ENCODE peak calls at places on chromosome 16, in seven cellular contexts. One of them, this sample, is unnamed.
A peak's percentile ranks its signal among the peaks of the same experiment; 100 is the strongest.

GRCh38 chr16:75043175-75043937 is 44.5 kb downstream of the ZNRF1 start:
- DNase-seq in pancreas: no peak
- DNase-seq in NCI-H2107: no peak
- DNase-seq in activated T-cell treated with anti-CD3 and anti-CD28 coated beads, Interleukin-2, amount 50 U/mL, for 48 hours: no peak
- DNase-seq in activated naive CD4-positive, alpha-beta T cell: no peak
- DNase-seq in kidney tubule cell: no peak
- DNase-seq in NCI-H526 treated with DMSO at 0.1 percent for 48 hours: no peak
- DNase-seq in this sample: peak; percentile 53

GRCh38 chr16:71846443-71846842 is 667 bp downstream of the ATXN1L start:
- DNase-seq in pancreas: no peak
- DNase-seq in NCI-H2107: no peak
- DNase-seq in activated T-cell treated with anti-CD3 and anti-CD28 coated beads, Interleukin-2, amount 50 U/mL, for 48 hours: peak; percentile 34
- DNase-seq in activated naive CD4-positive, alpha-beta T cell: no peak
- DNase-seq in kidney tubule cell: no peak
- DNase-seq in NCI-H526 treated with DMSO at 0.1 percent for 48 hours: no peak
- DNase-seq in this sample: no peak

GRCh38 chr16:2364638-2365210 is 24.2 kb upstream of the ABCA3 start:
- DNase-seq in pancreas: no peak
- DNase-seq in NCI-H2107: no peak
- DNase-seq in activated T-cell treated with anti-CD3 and anti-CD28 coated beads, Interleukin-2, amount 50 U/mL, for 48 hours: no peak
- DNase-seq in activated naive CD4-positive, alpha-beta T cell: no peak
- DNase-seq in kidney tubule cell: no peak
- DNase-seq in NCI-H526 treated with DMSO at 0.1 percent for 48 hours: no peak
- DNase-seq in this sample: no peak

GRCh38 chr16:3157229-3158013 is 22.6 kb downstream of the ZNF213 start:
- DNase-seq in pancreas: peak; percentile 71
- DNase-seq in NCI-H2107: peak; percentile 19
- DNase-seq in activated T-cell treated with anti-CD3 and anti-CD28 coated beads, Interleukin-2, amount 50 U/mL, for 48 hours: peak; percentile 88
- DNase-seq in activated naive CD4-positive, alpha-beta T cell: peak; percentile 15
- DNase-seq in kidney tubule cell: peak; percentile 98
- DNase-seq in NCI-H526 treated with DMSO at 0.1 percent for 48 hours: peak; percentile 45
- DNase-seq in this sample: no peak

GRCh38 chr16:23635958-23636357 is 5.2 kb downstream of the PALB2 start:
- DNase-seq in pancreas: no peak
- DNase-seq in NCI-H2107: no peak
- DNase-seq in activated T-cell treated with anti-CD3 and anti-CD28 coated beads, Interleukin-2, amount 50 U/mL, for 48 hours: no peak
- DNase-seq in activated naive CD4-positive, alpha-beta T cell: no peak
- DNase-seq in kidney tubule cell: no peak
- DNase-seq in NCI-H526 treated with DMSO at 0.1 percent for 48 hours: no peak
- DNase-seq in this sample: no peak

GRCh38 chr16:65375651-65376050 is 253.8 kb upstream of the CDH11 start:
- DNase-seq in pancreas: no peak
- DNase-seq in NCI-H2107: no peak
- DNase-seq in activated T-cell treated with anti-CD3 and anti-CD28 coated beads, Interleukin-2, amount 50 U/mL, for 48 hours: no peak
- DNase-seq in activated naive CD4-positive, alpha-beta T cell: no peak
- DNase-seq in kidney tubule cell: no peak
- DNase-seq in NCI-H526 treated with DMSO at 0.1 percent for 48 hours: no peak
- DNase-seq in this sample: no peak

GRCh38 chr16:16045311-16045710 is 95.9 kb downstream of the ABCC1 start:
- DNase-seq in pancreas: no peak
- DNase-seq in NCI-H2107: no peak
- DNase-seq in activated T-cell treated with anti-CD3 and anti-CD28 coated beads, Interleukin-2, amount 50 U/mL, for 48 hours: no peak
- DNase-seq in activated naive CD4-positive, alpha-beta T cell: no peak
- DNase-seq in kidney tubule cell: peak; percentile 88
- DNase-seq in NCI-H526 treated with DMSO at 0.1 percent for 48 hours: no peak
- DNase-seq in this sample: no peak

GRCh38 chr16:67173808-67174705 is 3.7 kb downstream of the NOL3 start:
- DNase-seq in pancreas: peak; percentile 91
- DNase-seq in NCI-H2107: peak; percentile 77
- DNase-seq in activated T-cell treated with anti-CD3 and anti-CD28 coated beads, Interleukin-2, amount 50 U/mL, for 48 hours: peak; percentile 74
- DNase-seq in activated naive CD4-positive, alpha-beta T cell: peak; percentile 45
- DNase-seq in kidney tubule cell: peak; percentile 94
- DNase-seq in NCI-H526 treated with DMSO at 0.1 percent for 48 hours: peak; percentile 56
- DNase-seq in this sample: peak; percentile 91

GRCh38 chr16:31467151-31467550 is 4.8 kb upstream of the TGFB1I1 start:
- DNase-seq in pancreas: no peak
- DNase-seq in NCI-H2107: no peak
- DNase-seq in activated T-cell treated with anti-CD3 and anti-CD28 coated beads, Interleukin-2, amount 50 U/mL, for 48 hours: no peak
- DNase-seq in activated naive CD4-positive, alpha-beta T cell: no peak
- DNase-seq in kidney tubule cell: no peak
- DNase-seq in NCI-H526 treated with DMSO at 0.1 percent for 48 hours: no peak
- DNase-seq in this sample: no peak

GRCh38 chr16:12535535-12536411 is 267.9 kb downstream of the CPPED1 start:
- DNase-seq in pancreas: no peak
- DNase-seq in NCI-H2107: no peak
- DNase-seq in activated T-cell treated with anti-CD3 and anti-CD28 coated beads, Interleukin-2, amount 50 U/mL, for 48 hours: peak; percentile 73
- DNase-seq in activated naive CD4-positive, alpha-beta T cell: peak; percentile 2
- DNase-seq in kidney tubule cell: no peak
- DNase-seq in NCI-H526 treated with DMSO at 0.1 percent for 48 hours: no peak
- DNase-seq in this sample: no peak

GRCh38 chr16:30030841-30031413 is at the start of gene TLCD3B:
- DNase-seq in pancreas: no peak
- DNase-seq in NCI-H2107: no peak
- DNase-seq in activated T-cell treated with anti-CD3 and anti-CD28 coated beads, Interleukin-2, amount 50 U/mL, for 48 hours: no peak
- DNase-seq in activated naive CD4-positive, alpha-beta T cell: no peak
- DNase-seq in kidney tubule cell: no peak
- DNase-seq in NCI-H526 treated with DMSO at 0.1 percent for 48 hours: peak; percentile 37
- DNase-seq in this sample: peak; percentile 78

GRCh38 chr16:57388359-57389086 is 16.0 kb upstream of the CCL17 start:
- DNase-seq in pancreas: no peak
- DNase-seq in NCI-H2107: no peak
- DNase-seq in activated T-cell treated with anti-CD3 and anti-CD28 coated beads, Interleukin-2, amount 50 U/mL, for 48 hours: no peak
- DNase-seq in activated naive CD4-positive, alpha-beta T cell: no peak
- DNase-seq in kidney tubule cell: peak; percentile 20
- DNase-seq in NCI-H526 treated with DMSO at 0.1 percent for 48 hours: no peak
- DNase-seq in this sample: no peak

GRCh38 chr16:20291807-20292206 is 35.5 kb downstream of the GP2 start:
- DNase-seq in pancreas: no peak
- DNase-seq in NCI-H2107: no peak
- DNase-seq in activated T-cell treated with anti-CD3 and anti-CD28 coated beads, Interleukin-2, amount 50 U/mL, for 48 hours: no peak
- DNase-seq in activated naive CD4-positive, alpha-beta T cell: no peak
- DNase-seq in kidney tubule cell: no peak
- DNase-seq in NCI-H526 treated with DMSO at 0.1 percent for 48 hours: no peak
- DNase-seq in this sample: no peak

GRCh38 chr16:85843471-85844168 is 44.1 kb downstream of the COX4I1 start:
- DNase-seq in pancreas: no peak
- DNase-seq in NCI-H2107: no peak
- DNase-seq in activated T-cell treated with anti-CD3 and anti-CD28 coated beads, Interleukin-2, amount 50 U/mL, for 48 hours: no peak
- DNase-seq in activated naive CD4-positive, alpha-beta T cell: no peak
- DNase-seq in kidney tubule cell: no peak
- DNase-seq in NCI-H526 treated with DMSO at 0.1 percent for 48 hours: no peak
- DNase-seq in this sample: no peak

GRCh38 chr16:30567991-30568638 is 3.4 kb downstream of the ZNF688 start:
- DNase-seq in pancreas: no peak
- DNase-seq in NCI-H2107: no peak
- DNase-seq in activated T-cell treated with anti-CD3 and anti-CD28 coated beads, Interleukin-2, amount 50 U/mL, for 48 hours: peak; percentile 53
- DNase-seq in activated naive CD4-positive, alpha-beta T cell: peak; percentile 33
- DNase-seq in kidney tubule cell: peak; percentile 82
- DNase-seq in NCI-H526 treated with DMSO at 0.1 percent for 48 hours: no peak
- DNase-seq in this sample: no peak

GRCh38 chr16:9134306-9134705 is 42.9 kb downstream of the HAPSTR1 start:
- DNase-seq in pancreas: no peak
- DNase-seq in NCI-H2107: no peak
- DNase-seq in activated T-cell treated with anti-CD3 and anti-CD28 coated beads, Interleukin-2, amount 50 U/mL, for 48 hours: no peak
- DNase-seq in activated naive CD4-positive, alpha-beta T cell: no peak
- DNase-seq in kidney tubule cell: no peak
- DNase-seq in NCI-H526 treated with DMSO at 0.1 percent for 48 hours: no peak
- DNase-seq in this sample: no peak

GRCh38 chr16:2023098-2023925 is 3.4 kb upstream of the NHERF2 start:
- DNase-seq in pancreas: peak; percentile 97
- DNase-seq in NCI-H2107: peak; percentile 85
- DNase-seq in activated T-cell treated with anti-CD3 and anti-CD28 coated beads, Interleukin-2, amount 50 U/mL, for 48 hours: peak; percentile 99
- DNase-seq in activated naive CD4-positive, alpha-beta T cell: peak; percentile 98
- DNase-seq in kidney tubule cell: peak; percentile 85
- DNase-seq in NCI-H526 treated with DMSO at 0.1 percent for 48 hours: peak; percentile 45
- DNase-seq in this sample: peak; percentile 96

GRCh38 chr16:83233153-83233552 is 574.6 kb upstream of the HSBP1 start:
- DNase-seq in pancreas: no peak
- DNase-seq in NCI-H2107: no peak
- DNase-seq in activated T-cell treated with anti-CD3 and anti-CD28 coated beads, Interleukin-2, amount 50 U/mL, for 48 hours: no peak
- DNase-seq in activated naive CD4-positive, alpha-beta T cell: no peak
- DNase-seq in kidney tubule cell: no peak
- DNase-seq in NCI-H526 treated with DMSO at 0.1 percent for 48 hours: no peak
- DNase-seq in this sample: no peak

GRCh38 chr16:31713945-31714898 is 159.4 kb upstream of the ZNF267 start:
- DNase-seq in pancreas: no peak
- DNase-seq in NCI-H2107: no peak
- DNase-seq in activated T-cell treated with anti-CD3 and anti-CD28 coated beads, Interleukin-2, amount 50 U/mL, for 48 hours: peak; percentile 47
- DNase-seq in activated naive CD4-positive, alpha-beta T cell: no peak
- DNase-seq in kidney tubule cell: peak; percentile 16
- DNase-seq in NCI-H526 treated with DMSO at 0.1 percent for 48 hours: no peak
- DNase-seq in this sample: peak; percentile 79

GRCh38 chr16:83305092-83305491 is 502.7 kb upstream of the HSBP1 start:
- DNase-seq in pancreas: no peak
- DNase-seq in NCI-H2107: no peak
- DNase-seq in activated T-cell treated with anti-CD3 and anti-CD28 coated beads, Interleukin-2, amount 50 U/mL, for 48 hours: no peak
- DNase-seq in activated naive CD4-positive, alpha-beta T cell: no peak
- DNase-seq in kidney tubule cell: peak; percentile 27
- DNase-seq in NCI-H526 treated with DMSO at 0.1 percent for 48 hours: no peak
- DNase-seq in this sample: no peak

GRCh38 chr16:1414532-1415265 is at the start of gene UNKL:
- DNase-seq in pancreas: peak; percentile 88
- DNase-seq in NCI-H2107: no peak
- DNase-seq in activated T-cell treated with anti-CD3 and anti-CD28 coated beads, Interleukin-2, amount 50 U/mL, for 48 hours: peak; percentile 79
- DNase-seq in activated naive CD4-positive, alpha-beta T cell: peak; percentile 91
- DNase-seq in kidney tubule cell: peak; percentile 53
- DNase-seq in NCI-H526 treated with DMSO at 0.1 percent for 48 hours: peak; percentile 1
- DNase-seq in this sample: peak; percentile 89

GRCh38 chr16:81483064-81483969 is 38.7 kb downstream of the CMIP start:
- DNase-seq in pancreas: no peak
- DNase-seq in NCI-H2107: no peak
- DNase-seq in activated T-cell treated with anti-CD3 and anti-CD28 coated beads, Interleukin-2, amount 50 U/mL, for 48 hours: no peak
- DNase-seq in activated naive CD4-positive, alpha-beta T cell: no peak
- DNase-seq in kidney tubule cell: no peak
- DNase-seq in NCI-H526 treated with DMSO at 0.1 percent for 48 hours: no peak
- DNase-seq in this sample: no peak

GRCh38 chr16:24174977-24175376 is 81.2 kb upstream of the CACNG3 start:
- DNase-seq in pancreas: no peak
- DNase-seq in NCI-H2107: no peak
- DNase-seq in activated T-cell treated with anti-CD3 and anti-CD28 coated beads, Interleukin-2, amount 50 U/mL, for 48 hours: no peak
- DNase-seq in activated naive CD4-positive, alpha-beta T cell: no peak
- DNase-seq in kidney tubule cell: no peak
- DNase-seq in NCI-H526 treated with DMSO at 0.1 percent for 48 hours: no peak
- DNase-seq in this sample: no peak

GRCh38 chr16:3059041-3059722 is 6.3 kb upstream of the IL32 start:
- DNase-seq in pancreas: peak; percentile 95
- DNase-seq in NCI-H2107: peak; percentile 34
- DNase-seq in activated T-cell treated with anti-CD3 and anti-CD28 coated beads, Interleukin-2, amount 50 U/mL, for 48 hours: peak; percentile 94
- DNase-seq in activated naive CD4-positive, alpha-beta T cell: peak; percentile 86
- DNase-seq in kidney tubule cell: peak; percentile 95
- DNase-seq in NCI-H526 treated with DMSO at 0.1 percent for 48 hours: no peak
- DNase-seq in this sample: peak; percentile 95

GRCh38 chr16:22316411-22316811 is 19.2 kb downstream of the POLR3E start:
- DNase-seq in pancreas: no peak
- DNase-seq in NCI-H2107: no peak
- DNase-seq in activated T-cell treated with anti-CD3 and anti-CD28 coated beads, Interleukin-2, amount 50 U/mL, for 48 hours: no peak
- DNase-seq in activated naive CD4-positive, alpha-beta T cell: no peak
- DNase-seq in kidney tubule cell: no peak
- DNase-seq in NCI-H526 treated with DMSO at 0.1 percent for 48 hours: no peak
- DNase-seq in this sample: no peak

GRCh38 chr16:17556276-17557052 is 85.7 kb upstream of the XYLT1 start:
- DNase-seq in pancreas: no peak
- DNase-seq in NCI-H2107: no peak
- DNase-seq in activated T-cell treated with anti-CD3 and anti-CD28 coated beads, Interleukin-2, amount 50 U/mL, for 48 hours: no peak
- DNase-seq in activated naive CD4-positive, alpha-beta T cell: no peak
- DNase-seq in kidney tubule cell: peak; percentile 13
- DNase-seq in NCI-H526 treated with DMSO at 0.1 percent for 48 hours: no peak
- DNase-seq in this sample: no peak

GRCh38 chr16:26995522-26995921 is 71.2 kb upstream of the C16orf82 start:
- DNase-seq in pancreas: no peak
- DNase-seq in NCI-H2107: no peak
- DNase-seq in activated T-cell treated with anti-CD3 and anti-CD28 coated beads, Interleukin-2, amount 50 U/mL, for 48 hours: no peak
- DNase-seq in activated naive CD4-positive, alpha-beta T cell: no peak
- DNase-seq in kidney tubule cell: no peak
- DNase-seq in NCI-H526 treated with DMSO at 0.1 percent for 48 hours: no peak
- DNase-seq in this sample: no peak

GRCh38 chr16:1456951-1457350 is 12.6 kb upstream of the CCDC154 start:
- DNase-seq in pancreas: no peak
- DNase-seq in NCI-H2107: no peak
- DNase-seq in activated T-cell treated with anti-CD3 and anti-CD28 coated beads, Interleukin-2, amount 50 U/mL, for 48 hours: no peak
- DNase-seq in activated naive CD4-positive, alpha-beta T cell: no peak
- DNase-seq in kidney tubule cell: no peak
- DNase-seq in NCI-H526 treated with DMSO at 0.1 percent for 48 hours: no peak
- DNase-seq in this sample: no peak

GRCh38 chr16:17149904-17150483 is 320.8 kb downstream of the XYLT1 start:
- DNase-seq in pancreas: no peak
- DNase-seq in NCI-H2107: no peak
- DNase-seq in activated T-cell treated with anti-CD3 and anti-CD28 coated beads, Interleukin-2, amount 50 U/mL, for 48 hours: no peak
- DNase-seq in activated naive CD4-positive, alpha-beta T cell: no peak
- DNase-seq in kidney tubule cell: no peak
- DNase-seq in NCI-H526 treated with DMSO at 0.1 percent for 48 hours: no peak
- DNase-seq in this sample: no peak

GRCh38 chr16:11356573-11357331 is 11.5 kb downstream of the RMI2 start:
- DNase-seq in pancreas: peak; percentile 66
- DNase-seq in NCI-H2107: no peak
- DNase-seq in activated T-cell treated with anti-CD3 and anti-CD28 coated beads, Interleukin-2, amount 50 U/mL, for 48 hours: peak; percentile 78
- DNase-seq in activated naive CD4-positive, alpha-beta T cell: peak; percentile 39
- DNase-seq in kidney tubule cell: peak; percentile 62
- DNase-seq in NCI-H526 treated with DMSO at 0.1 percent for 48 hours: peak; percentile 33
- DNase-seq in this sample: peak; percentile 41

GRCh38 chr16:8646271-8646670 is 24.8 kb downstream of the METTL22 start:
- DNase-seq in pancreas: no peak
- DNase-seq in NCI-H2107: no peak
- DNase-seq in activated T-cell treated with anti-CD3 and anti-CD28 coated beads, Interleukin-2, amount 50 U/mL, for 48 hours: no peak
- DNase-seq in activated naive CD4-positive, alpha-beta T cell: no peak
- DNase-seq in kidney tubule cell: no peak
- DNase-seq in NCI-H526 treated with DMSO at 0.1 percent for 48 hours: no peak
- DNase-seq in this sample: no peak

GRCh38 chr16:4403133-4403949 is 13.1 kb downstream of the CORO7 start:
- DNase-seq in pancreas: no peak
- DNase-seq in NCI-H2107: no peak
- DNase-seq in activated T-cell treated with anti-CD3 and anti-CD28 coated beads, Interleukin-2, amount 50 U/mL, for 48 hours: no peak
- DNase-seq in activated naive CD4-positive, alpha-beta T cell: no peak
- DNase-seq in kidney tubule cell: no peak
- DNase-seq in NCI-H526 treated with DMSO at 0.1 percent for 48 hours: no peak
- DNase-seq in this sample: no peak

GRCh38 chr16:84093120-84093878 is 23.4 kb downstream of the MBTPS1 start:
- DNase-seq in pancreas: no peak
- DNase-seq in NCI-H2107: no peak
- DNase-seq in activated T-cell treated with anti-CD3 and anti-CD28 coated beads, Interleukin-2, amount 50 U/mL, for 48 hours: no peak
- DNase-seq in activated naive CD4-positive, alpha-beta T cell: no peak
- DNase-seq in kidney tubule cell: no peak
- DNase-seq in NCI-H526 treated with DMSO at 0.1 percent for 48 hours: no peak
- DNase-seq in this sample: no peak

GRCh38 chr16:81458827-81459598 is 14.4 kb downstream of the CMIP start:
- DNase-seq in pancreas: no peak
- DNase-seq in NCI-H2107: no peak
- DNase-seq in activated T-cell treated with anti-CD3 and anti-CD28 coated beads, Interleukin-2, amount 50 U/mL, for 48 hours: no peak
- DNase-seq in activated naive CD4-positive, alpha-beta T cell: no peak
- DNase-seq in kidney tubule cell: no peak
- DNase-seq in NCI-H526 treated with DMSO at 0.1 percent for 48 hours: no peak
- DNase-seq in this sample: no peak

GRCh38 chr16:27108051-27108770 is 41.5 kb downstream of the C16orf82 start:
- DNase-seq in pancreas: no peak
- DNase-seq in NCI-H2107: no peak
- DNase-seq in activated T-cell treated with anti-CD3 and anti-CD28 coated beads, Interleukin-2, amount 50 U/mL, for 48 hours: no peak
- DNase-seq in activated naive CD4-positive, alpha-beta T cell: no peak
- DNase-seq in kidney tubule cell: no peak
- DNase-seq in NCI-H526 treated with DMSO at 0.1 percent for 48 hours: no peak
- DNase-seq in this sample: no peak

GRCh38 chr16:46730126-46730525 is 18.0 kb downstream of the MYLK3 start:
- DNase-seq in pancreas: no peak
- DNase-seq in NCI-H2107: no peak
- DNase-seq in activated T-cell treated with anti-CD3 and anti-CD28 coated beads, Interleukin-2, amount 50 U/mL, for 48 hours: no peak
- DNase-seq in activated naive CD4-positive, alpha-beta T cell: no peak
- DNase-seq in kidney tubule cell: no peak
- DNase-seq in NCI-H526 treated with DMSO at 0.1 percent for 48 hours: no peak
- DNase-seq in this sample: no peak

GRCh38 chr16:20803192-20803560 is 3.1 kb downstream of the ERI2 start:
- DNase-seq in pancreas: no peak
- DNase-seq in NCI-H2107: no peak
- DNase-seq in activated T-cell treated with anti-CD3 and anti-CD28 coated beads, Interleukin-2, amount 50 U/mL, for 48 hours: no peak
- DNase-seq in activated naive CD4-positive, alpha-beta T cell: no peak
- DNase-seq in kidney tubule cell: peak; percentile 11
- DNase-seq in NCI-H526 treated with DMSO at 0.1 percent for 48 hours: no peak
- DNase-seq in this sample: no peak

GRCh38 chr16:2874584-2875362 is 8.2 kb upstream of the FLYWCH2 start:
- DNase-seq in pancreas: peak; percentile 83
- DNase-seq in NCI-H2107: peak; percentile 46
- DNase-seq in activated T-cell treated with anti-CD3 and anti-CD28 coated beads, Interleukin-2, amount 50 U/mL, for 48 hours: peak; percentile 74
- DNase-seq in activated naive CD4-positive, alpha-beta T cell: peak; percentile 47
- DNase-seq in kidney tubule cell: peak; percentile 78
- DNase-seq in NCI-H526 treated with DMSO at 0.1 percent for 48 hours: peak; percentile 19
- DNase-seq in this sample: peak; percentile 88

This sample was measured in cerebellum.